ENCODE peak calls at places on chromosomes 1 and 21, in seven cellular contexts. K, P, G, S, F, N and I are unnamed samples.
A peak's percentile ranks its signal among the peaks of the same experiment; 100 is the strongest.

GRCh38 chr1:15523922-15524282 is at the start of gene CASP9:
- DNase-seq in F (no peak), N (no peak), P (no peak), S (no peak), G (no peak), K (no peak), I (peak; percentile 43)

GRCh38 chr1:153001382-153001781 is at the start of gene SPRR3:
- DNase-seq in S (no peak), P (no peak), F (no peak), G (no peak), K (no peak), N (no peak), I (no peak)

GRCh38 chr1:205235921-205236320 is 8.2 kb downstream of the TMCC2 start:
- DNase-seq in F (no peak), K (no peak), N (no peak), G (no peak), P (no peak), S (no peak), I (no peak)

GRCh38 chr1:27503033-27503432 is 13.1 kb upstream of the WASF2 start:
- DNase-seq in P (peak; percentile 6), N (no peak), F (no peak), K (no peak), S (no peak), G (no peak), I (no peak)

GRCh38 chr1:32431736-32432400 is 33.0 kb upstream of the ZBTB8B start:
- DNase-seq in P (no peak), K (no peak), S (no peak), G (no peak), N (no peak), F (no peak), I (no peak)

GRCh38 chr1:209853677-209854076 is 25.9 kb downstream of the UTP25 start:
- DNase-seq in G (no peak), N (no peak), K (no peak), S (no peak), P (no peak), F (no peak), I (no peak)

GRCh38 chr1:11729155-11729497 is 6.8 kb upstream of the AGTRAP start:
- DNase-seq in G (no peak), N (no peak), F (no peak), S (no peak), P (no peak), K (no peak), I (no peak)

GRCh38 chr1:21539933-21540332 is 30.7 kb downstream of the ALPL start:
- DNase-seq in G (no peak), F (peak; percentile 55), N (peak; percentile 22), S (peak; percentile 64), P (peak; percentile 58), K (peak; percentile 47), I (no peak)

GRCh38 chr1:239617259-239617658 is 230.9 kb downstream of the CHRM3 start:
- DNase-seq in K (no peak), G (no peak), S (no peak), F (no peak), N (no peak), P (no peak), I (no peak)

GRCh38 chr21:15289896-15290841 is 225.4 kb upstream of the NRIP1 start:
- DNase-seq in K (no peak), P (peak; percentile 51), F (no peak), N (peak; percentile 80), G (peak; percentile 84), S (peak; percentile 16), I (no peak)

GRCh38 chr1:24643362-24644346 is 552 bp downstream of the SRRM1 start:
- DNase-seq in G (peak; percentile 51), K (peak; percentile 12), F (no peak), N (peak; percentile 44), P (no peak), S (no peak), I (no peak)

GRCh38 chr1:25120286-25120685 is 112.0 kb downstream of the SYF2 start:
- DNase-seq in P (no peak), S (no peak), N (no peak), G (no peak), F (no peak), K (no peak), I (no peak)

GRCh38 chr1:32828341-32828740 is 10.9 kb downstream of the S100PBP start:
- DNase-seq in K (peak; percentile 24), S (no peak), G (no peak), N (no peak), P (no peak), F (no peak), I (peak; percentile 28)

GRCh38 chr1:236753554-236753953 is 41.5 kb upstream of the MTR start:
- DNase-seq in G (no peak), F (no peak), P (no peak), S (no peak), N (no peak), K (peak; percentile 73), I (peak; percentile 21)

GRCh38 chr1:197619008-197619640 is 156.2 kb downstream of the DENND1B start:
- DNase-seq in S (no peak), K (peak; percentile 31), N (no peak), F (no peak), P (no peak), G (no peak), I (peak; percentile 48)

GRCh38 chr1:16719571-16720402 is 20.5 kb upstream of the RNU1-4 start:
- DNase-seq in F (no peak), G (no peak), N (peak; percentile 12), S (no peak), P (no peak), K (no peak), I (no peak)

GRCh38 chr1:203636306-203636705 is 9.7 kb downstream of the ATP2B4 start:
- DNase-seq in F (no peak), S (no peak), P (no peak), G (no peak), K (no peak), N (no peak), I (peak; percentile 52)

GRCh38 chr1:206949641-206950040 is 3.4 kb upstream of the PIGR start:
- DNase-seq in G (no peak), P (no peak), K (no peak), F (no peak), N (no peak), S (no peak), I (no peak)
- H3K27ac ChIP-seq in G (no peak overlapping the region), P (no peak overlapping the region), K (no peak overlapping the region), F (no peak overlapping the region), N (no peak overlapping the region), S (no peak overlapping the region), I (no peak overlapping the region)

GRCh38 chr1:162626733-162627132 is 5.5 kb upstream of the DDR2 start:
- DNase-seq in S (no peak), F (no peak), K (no peak), G (no peak), P (no peak), N (no peak), I (no peak)

GRCh38 chr1:162631546-162632233 is 574 bp upstream of the DDR2 start:
- DNase-seq in K (no peak), N (no peak), P (no peak), S (peak; percentile 27), F (peak; percentile 57), G (no peak), I (peak; percentile 77)

GRCh38 chr1:162627662-162628296 is 4.5 kb upstream of the DDR2 start:
- DNase-seq in P (no peak), K (peak; percentile 45), S (no peak), F (no peak), G (no peak), N (no peak), I (peak; percentile 53)

GRCh38 chr1:162629651-162630050 is 2.6 kb upstream of the DDR2 start:
- DNase-seq in K (no peak), N (no peak), P (no peak), F (no peak), S (no peak), G (no peak), I (peak; percentile 81)

GRCh38 chr1:162629077-162629637 is 3.1 kb upstream of the DDR2 start:
- DNase-seq in P (no peak), K (no peak), S (no peak), F (no peak), N (no peak), G (no peak), I (no peak)
- H3K27ac ChIP-seq in P (no peak overlapping the region), K (no peak overlapping the region), S (peak overlapping the region; percentile 91), F (no peak overlapping the region), N (peak overlapping the region; percentile 81), G (no peak overlapping the region), I (no peak overlapping the region)

DNA sequence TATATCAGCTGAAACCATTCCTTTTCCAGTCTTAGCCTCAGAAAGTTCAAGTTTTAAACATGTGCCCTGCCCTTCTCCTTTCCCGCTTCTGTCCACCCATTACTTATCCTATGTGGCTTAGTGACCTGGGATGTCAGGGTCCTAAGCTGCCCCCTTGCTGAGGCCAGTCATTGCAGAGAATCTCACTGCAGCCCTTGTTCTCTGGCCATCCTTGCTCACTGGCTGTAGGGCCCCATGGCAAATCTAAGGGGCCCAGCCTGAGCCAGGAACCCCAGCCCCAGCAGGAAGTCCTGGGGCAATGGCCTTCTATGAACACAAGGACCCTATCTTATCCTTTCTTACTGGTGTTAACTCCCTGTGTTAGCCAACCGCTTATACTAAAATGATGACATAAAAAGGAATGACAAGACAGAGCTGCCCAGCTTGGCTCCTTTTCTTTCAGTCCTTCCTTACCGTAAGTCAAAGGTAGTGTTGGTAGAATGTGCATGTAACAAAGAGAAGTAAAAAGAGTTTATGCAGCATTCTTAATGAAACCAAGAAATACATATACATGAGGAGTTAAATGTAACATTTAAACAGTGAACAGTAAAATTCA is 29.8 kb downstream of the DHCR24 start:
- DNase-seq in F (no peak), S (no peak), N (no peak), P (no peak), G (no peak), K (no peak), I (no peak)
- H3K27ac ChIP-seq in F (no peak overlapping the region), S (no peak overlapping the region), N (no peak overlapping the region), P (no peak overlapping the region), G (no peak overlapping the region), K (peak overlapping the region; percentile 52), I (no peak overlapping the region)

GRCh38 chr1:224637510-224637909 is 21.4 kb downstream of the CNIH3 start:
- DNase-seq in S (no peak), N (no peak), F (no peak), P (no peak), G (no peak), K (peak; percentile 20), I (peak; percentile 95)
- H3K27ac ChIP-seq in S (no peak overlapping the region), N (no peak overlapping the region), F (no peak overlapping the region), P (no peak overlapping the region), G (no peak overlapping the region), K (no peak overlapping the region), I (peak overlapping the region; percentile 8)

GRCh38 chr1:45585496-45586075 is 1.7 kb downstream of the NASP start:
- DNase-seq in F (no peak), N (no peak), P (no peak), S (no peak), K (no peak), G (no peak), I (no peak)
- H3K27ac ChIP-seq in F (no peak overlapping the region), N (peak overlapping the region; percentile 96), P (peak overlapping the region; percentile 96), S (peak overlapping the region; percentile 97), K (no peak overlapping the region), G (no peak overlapping the region), I (no peak overlapping the region)